ENCODE peak calls at places on chromosomes 6 and 20, in nine cellular contexts. V, Z, K, Y, O, G, C, J and T are unnamed samples.

GRCh38 chr6:45633272-45633908 is 255.7 kb upstream of the SUPT3H start:
- DNase-seq in J (no peak), G (no peak), V (no peak), C (no peak), Z (no peak), K (no peak), Y (no peak), O (no peak), T (no peak)

GRCh38 chr6:106141441-106142237 is 55.5 kb downstream of the PRDM1 start:
- DNase-seq in G (no peak), C (no peak), Z (peak; percentile 77), V (no peak), Y (no peak), J (no peak), O (no peak), K (no peak), T (no peak)

GRCh38 chr20:10674684-10675455 is 1.1 kb upstream of the JAG1 start:
- DNase-seq in O (peak; percentile 59), J (peak; percentile 83), K (peak; percentile 85), V (peak; percentile 94), Y (peak; percentile 83), C (peak; percentile 85), G (peak; percentile 89), Z (peak; percentile 73), T (peak; percentile 87)

GRCh38 chr6:6968731-6969552 is 138.8 kb upstream of the RREB1 start:
- DNase-seq in K (no peak), J (no peak), V (no peak), Z (no peak), Y (no peak), C (no peak), O (no peak), G (no peak), T (no peak)

GRCh38 chr20:53750827-53751393 is 157.3 kb upstream of the ZNF217 start:
- DNase-seq in O (peak; percentile 74), V (no peak), J (no peak), Z (no peak), C (no peak), G (no peak), Y (no peak), K (no peak), T (no peak)

GRCh38 chr6:30135757-30136156 is at the start of gene TRIM40:
- DNase-seq in Z (no peak), C (peak; percentile 53), K (no peak), G (no peak), V (peak; percentile 77), Y (no peak), O (no peak), J (no peak), T (no peak)

GRCh38 chr20:59577809-59578601 is 26.3 kb upstream of the PHACTR3 start:
- DNase-seq in G (no peak), J (no peak), Z (no peak), K (no peak), O (no peak), C (no peak), V (no peak), Y (no peak), T (no peak)

GRCh38 chr20:59481082-59482018 is 123.0 kb upstream of the PHACTR3 start:
- DNase-seq in Z (no peak), J (no peak), C (no peak), V (no peak), Y (no peak), K (no peak), G (no peak), O (no peak), T (no peak)

GRCh38 chr6:155317186-155317585 is 2.9 kb upstream of the TFB1M start:
- DNase-seq in Y (no peak), Z (no peak), V (no peak), C (no peak), G (no peak), O (no peak), K (no peak), J (no peak), T (no peak)

GRCh38 chr20:17613328-17614175 is 43.7 kb downstream of the DSTN start:
- DNase-seq in Z (no peak), O (no peak), C (no peak), V (peak; percentile 91), K (no peak), Y (no peak), G (no peak), J (no peak), T (peak; percentile 16)

GRCh38 chr20:40843251-40843650 is 154.2 kb upstream of the MAFB start:
- DNase-seq in C (no peak), Y (no peak), K (no peak), Z (no peak), O (peak; percentile 34), J (no peak), G (no peak), V (no peak), T (no peak)

GRCh38 chr20:11242320-11242719 is 568.5 kb upstream of the JAG1 start:
- DNase-seq in G (no peak), C (no peak), Z (no peak), K (no peak), V (no peak), J (no peak), O (no peak), Y (no peak), T (no peak)

GRCh38 chr6:168060521-168060931 is 18.5 kb downstream of the FRMD1 start:
- DNase-seq in J (peak; percentile 70), K (peak; percentile 64), G (no peak), V (no peak), Z (no peak), Y (peak; percentile 44), O (no peak), C (peak; percentile 63), T (peak; percentile 66)
- TF ChIP-seq CTCF in J (peak; percentile 62), K (peak; percentile 93), G (peak; percentile 7), V (peak; percentile 53), Z (no peak), Y (peak; percentile 73), O (peak; percentile 49), C (no peak), T (peak; percentile 36)

DNA sequence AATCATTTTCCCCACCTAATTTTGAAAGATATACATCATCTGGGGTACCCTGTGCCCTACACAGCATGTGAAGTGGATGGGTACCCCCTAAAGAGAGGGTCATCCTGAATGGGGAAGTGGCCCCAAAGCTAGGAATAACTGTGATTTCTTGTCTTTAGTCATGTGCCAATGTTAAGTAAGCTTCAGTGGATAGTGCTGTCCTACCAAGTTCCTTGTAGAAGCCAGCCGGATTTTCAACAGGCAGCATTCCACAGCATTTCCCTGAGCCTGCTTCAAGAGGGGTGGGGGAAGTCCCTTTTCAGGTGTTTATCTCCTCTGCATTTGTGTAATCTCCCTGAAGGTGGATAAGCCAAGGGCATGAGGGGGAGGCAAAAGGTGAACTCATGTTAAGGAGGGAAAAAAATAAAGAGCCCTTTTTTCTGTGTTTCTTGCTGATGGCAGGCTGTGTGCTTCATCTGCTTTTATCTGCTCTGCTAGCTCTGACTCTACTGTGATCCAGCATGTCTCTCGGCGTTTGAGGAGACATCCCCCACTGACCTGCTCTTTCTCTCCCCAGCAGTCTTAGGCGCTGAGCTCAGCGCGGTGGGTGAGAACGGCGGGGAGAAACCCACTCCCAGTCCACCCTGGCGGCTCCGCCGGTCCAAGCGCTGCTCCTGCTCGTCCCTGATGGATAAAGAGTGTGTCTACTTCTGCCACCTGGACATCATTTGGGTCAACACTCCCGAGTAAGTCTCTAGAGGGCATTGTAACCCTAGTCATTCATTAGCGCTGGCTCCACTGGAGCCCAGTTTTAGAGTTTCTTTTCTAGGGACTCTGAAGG is 1.8 kb downstream of the EDN1 start:
- DNase-seq in J (no peak), V (no peak), K (peak; percentile 64), Y (no peak), C (peak; percentile 31), Z (peak; percentile 48), O (no peak), G (peak; percentile 16), T (no peak)
- TF ChIP-seq CTCF in J (peak; percentile 37), V (no peak), K (peak; percentile 81), Y (peak; percentile 26), C (no peak), Z (peak; percentile 32), O (peak; percentile 26), G (no peak), T (no peak)

GRCh38 chr20:45892049-45892816 is 1.1 kb downstream of the CTSA start:
- DNase-seq in Z (no peak), K (peak; percentile 21), O (no peak), G (peak; percentile 72), J (no peak), V (no peak), Y (no peak), C (peak; percentile 43), T (no peak)
- TF ChIP-seq CTCF in Z (no peak), K (peak; percentile 23), O (peak; percentile 9), G (peak; percentile 23), J (peak; percentile 18), V (no peak), Y (no peak), C (no peak), T (no peak)

DNA sequence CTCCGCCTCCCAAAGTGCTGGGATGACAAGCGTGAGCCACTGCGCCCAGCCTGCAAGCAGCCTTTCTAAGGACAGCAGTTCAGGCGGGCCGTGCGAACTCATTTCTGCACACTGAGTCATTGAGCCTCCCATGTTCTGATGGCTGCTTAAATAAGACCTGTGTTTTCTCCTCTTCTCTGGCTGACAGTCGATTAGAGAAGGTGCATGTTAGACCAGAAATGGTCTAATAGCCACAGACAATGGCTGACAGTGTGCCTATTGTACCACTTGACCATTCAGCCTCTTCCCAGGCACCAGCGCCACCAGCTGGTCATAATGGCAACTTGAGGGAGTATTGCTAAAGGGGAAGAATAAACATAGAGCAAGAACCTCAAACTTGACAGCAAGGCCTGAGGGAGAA is 6.2 kb downstream of the CST11 start:
- DNase-seq in Y (peak; percentile 26), G (peak; percentile 66), O (no peak), Z (no peak), C (no peak), V (no peak), J (peak; percentile 43), K (peak; percentile 79), T (peak; percentile 86)
- TF ChIP-seq CTCF in Y (peak; percentile 52), G (peak; percentile 92), O (peak; percentile 36), Z (peak; percentile 75), C (no peak), V (peak; percentile 32), J (peak; percentile 55), K (peak; percentile 90), T (peak; percentile 56)

DNA sequence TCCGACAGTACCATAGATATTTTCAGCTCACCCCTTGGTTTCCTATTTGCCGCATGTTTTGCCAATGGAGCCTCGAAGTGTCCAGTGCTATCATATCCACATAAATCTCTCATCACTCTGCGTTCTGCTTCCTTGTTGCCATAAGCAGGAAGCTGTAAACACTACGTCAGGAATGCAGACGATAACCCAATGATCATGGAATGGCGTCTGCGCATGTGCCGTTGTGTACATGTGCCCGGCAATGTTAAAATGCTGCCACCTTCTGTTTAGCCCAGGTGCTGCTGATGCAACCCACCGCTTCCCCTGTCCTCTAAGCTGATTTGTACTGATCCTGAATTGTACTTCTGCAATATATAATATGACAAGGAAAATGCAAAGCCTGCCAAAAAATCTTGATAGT is 607.5 kb downstream of the HDGFL1 start:
- DNase-seq in K (peak; percentile 16), Y (no peak), O (peak; percentile 60), C (no peak), J (no peak), Z (no peak), G (peak; percentile 12), V (no peak), T (peak; percentile 15)
- TF ChIP-seq CTCF in K (peak; percentile 65), Y (no peak), O (peak; percentile 38), C (no peak), J (no peak), Z (no peak), G (no peak), V (no peak), T (no peak)